ENCODE peak calls at places on chromosomes 11 and 22, in nine cellular contexts. Y, D, M, R, O, J, A, P and G are unnamed samples.

GRCh38 chr22:41772198-41772597 is 28.3 kb upstream of the CCDC134 start:
- DNase-seq in Y (no peak), D (no peak), M (no peak), R (no peak), O (no peak), J (no peak), A (no peak), P (no peak), G (no peak)

GRCh38 chr11:746289-747175 is 732 bp upstream of the TALDO1 start:
- DNase-seq in Y (peak), D (peak), M (no peak), R (no peak), O (no peak), J (peak), A (no peak), P (peak), G (peak)

GRCh38 chr11:35190804-35191348 is 51.9 kb downstream of the CD44 start:
- DNase-seq in Y (no peak), D (peak), M (no peak), R (no peak), O (no peak), J (no peak), A (no peak), P (peak), G (peak)

GRCh38 chr22:31879585-31879984 is 64.8 kb upstream of the YWHAH start:
- DNase-seq in Y (no peak), D (no peak), M (no peak), R (no peak), O (no peak), J (no peak), A (no peak), P (no peak), G (no peak)

GRCh38 chr22:24002272-24002671 is 3.0 kb downstream of the GSTT4 start:
- DNase-seq in Y (no peak), D (no peak), M (no peak), R (no peak), O (no peak), J (no peak), A (no peak), P (no peak), G (no peak)

GRCh38 chr11:127225619-127226018 is 225.0 kb upstream of the KIRREL3 start:
- DNase-seq in Y (no peak), D (no peak), M (no peak), R (no peak), O (no peak), J (no peak), A (no peak), P (no peak), G (no peak)

GRCh38 chr11:72231396-72232259 is 7.1 kb downstream of the INPPL1 start:
- DNase-seq in Y (no peak), D (no peak), M (no peak), R (no peak), O (peak), J (no peak), A (no peak), P (no peak), G (no peak)

GRCh38 chr11:44256673-44257291 is 53.2 kb downstream of the ALX4 start:
- DNase-seq in Y (no peak), D (no peak), M (no peak), R (no peak), O (no peak), J (no peak), A (no peak), P (no peak), G (no peak)

GRCh38 chr11:68999093-68999747 is 13.8 kb downstream of the MRGPRF start:
- DNase-seq in Y (no peak), D (no peak), M (no peak), R (peak), O (peak), J (no peak), A (no peak), P (no peak), G (no peak)

GRCh38 chr11:37657645-37658044 is 1059.6 kb upstream of the RAG2 start:
- DNase-seq in Y (no peak), D (peak), M (no peak), R (no peak), O (no peak), J (no peak), A (no peak), P (peak), G (peak)

GRCh38 chr11:64817476-64817875 is 7.1 kb upstream of the MEN1 start:
- DNase-seq in Y (no peak), D (no peak), M (no peak), R (no peak), O (no peak), J (no peak), A (no peak), P (no peak), G (no peak)

GRCh38 chr11:65787649-65788622 is 1.1 kb downstream of the OVOL1 start:
- DNase-seq in Y (no peak), D (no peak), M (no peak), R (no peak), O (no peak), J (no peak), A (no peak), P (no peak), G (no peak)

GRCh38 chr11:73314121-73314948 is 6.3 kb downstream of the ARHGEF17 start:
- DNase-seq in Y (peak), D (peak), M (no peak), R (no peak), O (no peak), J (no peak), A (no peak), P (peak), G (peak)

GRCh38 chr22:37806409-37807338 is 1.1 kb upstream of the GCAT start:
- DNase-seq in Y (no peak), D (peak), M (no peak), R (no peak), O (no peak), J (peak), A (no peak), P (peak), G (peak)

GRCh38 chr22:43272301-43272700 is 70.9 kb downstream of the SCUBE1 start:
- DNase-seq in Y (no peak), D (peak), M (no peak), R (no peak), O (no peak), J (no peak), A (no peak), P (no peak), G (peak)

GRCh38 chr11:119852741-119853140 is 123.7 kb upstream of the NECTIN1 start:
- DNase-seq in Y (no peak), D (peak), M (no peak), R (no peak), O (no peak), J (no peak), A (no peak), P (no peak), G (no peak)